ENCODE peak calls at places on chromosomes 3 and 15, in four cellular contexts. T is K562, K is HL-60, B is GM12878. N is an unnamed sample.
A peak's percentile ranks its signal among the peaks of the same experiment; 100 is the strongest.

GRCh38 chr15:81155375-81156218 is 21.5 kb downstream of the CFAP161 start:
- DNase-seq in T (peak; percentile 51), K (peak; percentile 50), B (no peak), N (no peak)

GRCh38 chr15:50186090-50186489 is 4.1 kb downstream of the SLC27A2 start:
- DNase-seq in T (no peak), K (no peak), B (no peak), N (no peak)

GRCh38 chr3:181823716-181824115 is 112.0 kb downstream of the SOX2 start:
- DNase-seq in T (no peak), K (no peak), B (no peak), N (no peak)

GRCh38 chr3:126258670-126259069 is 78.3 kb upstream of the ALDH1L1 start:
- DNase-seq in T (peak; percentile 54), K (no peak), B (no peak), N (no peak)

GRCh38 chr3:128466840-128467541 is at the start of gene DNAJB8:
- DNase-seq in T (no peak), K (no peak), B (no peak), N (no peak)

GRCh38 chr15:84781505-84781904 is 33.1 kb downstream of the ZNF592 start:
- DNase-seq in T (no peak), K (no peak), B (no peak), N (no peak)

GRCh38 chr3:55481067-55481917 is 5.8 kb downstream of the WNT5A start:
- DNase-seq in T (no peak), K (no peak), B (no peak), N (no peak)

GRCh38 chr3:135752851-135753250 is 212.7 kb upstream of the PPP2R3A start:
- DNase-seq in T (no peak), K (no peak), B (no peak), N (no peak)

GRCh38 chr15:42549052-42549491 is 434 bp downstream of the HAUS2 start:
- DNase-seq in T (no peak), K (peak; percentile 75), B (no peak), N (peak; percentile 16)

GRCh38 chr15:62068071-62068786 is 1.5 kb downstream of the C2CD4A start:
- DNase-seq in T (peak; percentile 15), K (peak; percentile 40), B (no peak), N (peak; percentile 14)

GRCh38 chr3:242986-243706 is 46.6 kb downstream of the CHL1 start:
- DNase-seq in T (no peak), K (no peak), B (no peak), N (no peak)

GRCh38 chr3:22979581-22979980 is 223.5 kb upstream of the UBE2E2 start:
- DNase-seq in T (no peak), K (no peak), B (no peak), N (no peak)

GRCh38 chr3:123781138-123781537 is 103.0 kb downstream of the MYLK start:
- DNase-seq in T (no peak), K (no peak), B (no peak), N (no peak)

GRCh38 chr3:31871939-31872507 is 109.0 kb downstream of the OSBPL10 start:
- DNase-seq in T (no peak), K (no peak), B (no peak), N (no peak)

GRCh38 chr3:15319575-15319974 is 12.8 kb downstream of the SH3BP5 start:
- DNase-seq in T (no peak), K (no peak), B (no peak), N (no peak)

GRCh38 chr3:28294667-28295413 is 53.4 kb downstream of the CMC1 start:
- DNase-seq in T (no peak), K (no peak), B (no peak), N (no peak)

GRCh38 chr3:54527953-54528352 is 399.9 kb downstream of the LRTM1 start:
- DNase-seq in T (no peak), K (no peak), B (no peak), N (no peak)

GRCh38 chr3:52277071-52277964 is 1.1 kb downstream of the WDR82 start:
- DNase-seq in T (peak; percentile 27), K (peak; percentile 67), B (no peak), N (no peak)

GRCh38 chr3:182508896-182509295 is 284.4 kb upstream of the ATP11B start:
- DNase-seq in T (no peak), K (no peak), B (no peak), N (no peak)

GRCh38 chr3:45741742-45742141 is 52.5 kb downstream of the SACM1L start:
- DNase-seq in T (no peak), K (no peak), B (no peak), N (no peak)

GRCh38 chr15:92033723-92034122 is 180.2 kb downstream of the SLCO3A1 start:
- DNase-seq in T (no peak), K (no peak), B (no peak), N (no peak)

GRCh38 chr3:23002846-23003800 is 200.0 kb upstream of the UBE2E2 start:
- DNase-seq in T (no peak), K (no peak), B (no peak), N (no peak)

GRCh38 chr15:64938192-64938591 is 26.5 kb downstream of the ANKDD1A start:
- DNase-seq in T (no peak), K (no peak), B (no peak), N (no peak)

GRCh38 chr3:157204431-157204830 is 44.5 kb upstream of the CCNL1 start:
- DNase-seq in T (no peak), K (no peak), B (no peak), N (no peak)

GRCh38 chr3:58074997-58075396 is 66.8 kb downstream of the FLNB start:
- DNase-seq in T (no peak), K (no peak), B (no peak), N (no peak)
- TF ChIP-seq SPI1 in T (no peak), K (no peak), B (no peak), N (no peak)

GRCh38 chr3:186290791-186291190 is 71.2 kb downstream of the DGKG start:
- DNase-seq in T (no peak), K (no peak), B (no peak), N (no peak)

GRCh38 chr3:186283651-186284445 is 78.2 kb downstream of the DGKG start:
- DNase-seq in T (no peak), K (no peak), B (no peak), N (no peak)

GRCh38 chr3:186286114-186286513 is 75.9 kb downstream of the DGKG start:
- DNase-seq in T (no peak), K (no peak), B (no peak), N (no peak)

GRCh38 chr3:186284661-186285060 is 77.4 kb downstream of the DGKG start:
- DNase-seq in T (no peak), K (no peak), B (no peak), N (no peak)

DNA sequence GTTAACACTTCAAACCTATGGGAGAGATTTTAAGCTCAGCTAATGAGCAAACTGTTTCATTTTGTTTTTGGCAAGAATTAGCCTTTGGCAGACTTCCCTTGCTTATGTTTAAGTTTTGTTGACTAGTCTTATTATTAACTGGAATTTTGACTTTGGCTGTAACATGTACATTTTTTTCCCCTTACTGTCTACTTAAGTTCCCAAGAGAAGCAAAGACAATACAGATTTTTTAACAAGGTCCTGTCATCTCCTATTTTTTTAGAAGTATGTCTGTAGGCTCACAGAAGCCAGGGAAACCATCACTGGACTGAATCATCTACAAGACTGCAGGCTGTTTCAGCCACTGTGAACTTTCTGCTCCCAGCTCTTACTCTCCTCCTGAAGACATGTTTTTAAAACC is 74.3 kb downstream of the DGKG start:
- DNase-seq in T (no peak), K (no peak), B (no peak), N (no peak)
- TF ChIP-seq SPI1 in T (no peak), K (no peak), B (no peak), N (no peak)

GRCh38 chr3:133965033-133965570 is 64.6 kb downstream of the SLCO2A1 start:
- DNase-seq in T (no peak), K (no peak), B (no peak), N (no peak)
- TF ChIP-seq SPI1 in T (no peak), K (no peak), B (no peak), N (no peak)

GRCh38 chr3:150603888-150604319 is 783 bp downstream of the SELENOT start:
- DNase-seq in T (no peak), K (no peak), B (no peak), N (no peak)
- TF ChIP-seq SPI1 in T (no peak), K (no peak), B (no peak), N (no peak)

DNA sequence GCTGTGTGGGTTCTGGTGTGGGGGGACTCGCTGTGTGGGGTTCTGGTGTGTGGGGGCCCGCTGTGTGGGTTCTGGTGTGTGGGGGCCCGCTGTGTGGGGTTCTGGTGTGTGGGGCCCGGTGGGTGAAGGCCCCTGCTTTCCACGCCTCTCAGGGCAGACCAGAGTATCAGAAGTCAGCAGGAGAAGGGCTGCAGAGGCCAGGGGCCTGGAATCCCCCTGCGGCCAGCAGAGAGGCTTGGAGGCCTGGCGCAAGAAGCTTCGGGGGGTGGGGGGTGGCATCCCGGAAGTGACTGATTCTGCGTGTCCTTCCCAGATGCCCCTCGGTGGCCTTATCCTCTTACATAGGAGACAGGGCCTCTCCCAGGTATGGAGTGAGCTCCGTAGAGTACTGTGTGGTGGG is 37.4 kb downstream of the TNK2 start:
- DNase-seq in T (no peak), K (no peak), B (no peak), N (no peak)
- TF ChIP-seq SPI1 in T (no peak), K (no peak), B (no peak), N (no peak)

DNA sequence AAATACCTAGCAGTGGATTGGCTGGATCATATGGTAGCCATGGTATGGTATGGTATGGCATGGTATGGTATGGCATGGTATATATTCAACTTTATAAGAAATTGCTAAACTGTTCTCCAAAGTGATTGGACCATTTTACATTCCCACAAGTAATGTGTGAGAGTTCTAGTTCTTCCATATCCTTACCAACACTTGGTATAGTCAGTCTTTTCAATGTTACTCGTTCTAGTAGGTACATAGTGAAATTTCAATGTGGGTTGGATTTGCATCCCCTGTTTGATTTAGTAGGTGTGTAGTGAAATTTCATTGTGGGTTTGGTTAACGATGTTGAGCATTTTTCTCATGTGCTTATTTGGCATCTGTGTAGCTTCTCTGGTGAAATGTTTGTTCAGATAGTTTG is 154.3 kb downstream of the ITPR1 start:
- DNase-seq in T (no peak), K (no peak), B (no peak), N (no peak)
- TF ChIP-seq SPI1 in T (no peak), K (no peak), B (no peak), N (no peak)

GRCh38 chr15:75431250-75431649 is 20.2 kb downstream of the SIN3A start:
- DNase-seq in T (no peak), K (no peak), B (no peak), N (no peak)

GRCh38 chr15:75431682-75432081 is 19.8 kb downstream of the SIN3A start:
- DNase-seq in T (no peak), K (no peak), B (no peak), N (no peak)

GRCh38 chr15:75437721-75438120 is 13.8 kb downstream of the SIN3A start:
- DNase-seq in T (no peak), K (no peak), B (no peak), N (no peak)

DNA sequence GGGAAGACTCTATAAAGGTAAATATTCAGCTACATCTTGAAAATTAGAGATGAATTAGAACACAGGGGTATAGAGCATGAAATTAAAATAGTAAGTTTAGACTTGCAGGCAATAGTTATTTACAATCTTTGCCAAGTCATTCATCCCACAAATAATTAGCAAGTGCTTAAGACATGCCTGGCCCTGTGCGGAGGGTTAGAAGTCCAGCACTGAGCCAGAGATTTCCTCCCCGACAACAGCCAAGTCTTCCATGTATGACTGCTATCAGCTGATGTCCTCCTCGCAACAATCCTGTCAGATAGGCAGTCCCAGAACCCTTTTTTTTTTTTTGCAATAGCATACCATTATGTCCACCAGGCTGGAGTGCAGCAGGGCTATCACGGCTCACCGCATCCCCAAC is 14.6 kb downstream of the SIN3A start:
- DNase-seq in T (no peak), K (no peak), B (no peak), N (no peak)
- TF ChIP-seq SPI1 in T (no peak), K (no peak), B (no peak), N (no peak)

GRCh38 chr3:120092444-120092843 is 1.8 kb downstream of the GSK3B start:
- DNase-seq in T (no peak), K (no peak), B (no peak), N (no peak)
- TF ChIP-seq SPI1 in T (no peak), K (no peak), B (no peak), N (no peak)

N was measured in GM12891.